ENCODE peak calls at places on chromosomes 12 and 14, in eight cellular contexts. D is HAP-1, H is NCI-H460, C is MG63, Q is EL, U is DMS53, K is ELR, N is hypothalamus. V is an unnamed sample.
A peak's percentile ranks its signal among the peaks of the same experiment; 100 is the strongest.

GRCh38 chr12:16310934-16311333 is 33.4 kb upstream of the SLC15A5 start:
- DNase-seq in D (no peak), H (no peak), C (no peak), Q (no peak), U (no peak), K (no peak), N (no peak), V (no peak)

GRCh38 chr12:2265461-2266167 is 212.8 kb downstream of the CACNA1C start:
- DNase-seq in D (no peak), H (no peak), C (no peak), Q (peak; percentile 89), U (no peak), K (peak; percentile 61), N (no peak), V (peak; percentile 52)

GRCh38 chr14:87869619-87870583 is 123.1 kb downstream of the GALC start:
- DNase-seq in D (no peak), H (no peak), C (peak; percentile 20), Q (peak; percentile 74), U (peak; percentile 46), K (peak; percentile 51), N (no peak), V (no peak)

GRCh38 chr12:116454950-116455447 is 104.2 kb upstream of the MAP1LC3B2 start:
- DNase-seq in D (no peak), H (peak; percentile 20), C (peak; percentile 79), Q (peak; percentile 97), U (no peak), K (peak; percentile 99), N (no peak), V (no peak)

GRCh38 chr12:20382117-20382516 is 13.8 kb downstream of the PDE3A start:
- DNase-seq in D (no peak), H (no peak), C (no peak), Q (no peak), U (no peak), K (no peak), N (no peak), V (no peak)

GRCh38 chr12:5648692-5649338 is 216.9 kb downstream of the NTF3 start:
- DNase-seq in D (no peak), H (peak; percentile 16), C (no peak), Q (peak; percentile 51), U (peak; percentile 91), K (peak; percentile 49), N (no peak), V (no peak)

GRCh38 chr12:124454735-124455134 is 112.7 kb downstream of the NCOR2 start:
- DNase-seq in D (no peak), H (no peak), C (no peak), Q (no peak), U (no peak), K (no peak), N (no peak), V (peak; percentile 55)

GRCh38 chr12:109714141-109714912 is 702 bp downstream of the FAM222A start:
- DNase-seq in D (peak; percentile 82), H (peak; percentile 33), C (peak; percentile 33), Q (peak; percentile 47), U (peak; percentile 95), K (peak; percentile 62), N (peak; percentile 37), V (peak; percentile 83)

GRCh38 chr12:18472304-18472703 is 211.0 kb downstream of the PIK3C2G start:
- DNase-seq in D (no peak), H (no peak), C (no peak), Q (no peak), U (no peak), K (peak; percentile 37), N (no peak), V (no peak)

GRCh38 chr12:70364695-70365397 is 1.2 kb upstream of the KCNMB4 start:
- DNase-seq in D (peak; percentile 27), H (no peak), C (no peak), Q (no peak), U (peak; percentile 48), K (no peak), N (no peak), V (no peak)

GRCh38 chr12:10211975-10212622 is 578 bp upstream of the GABARAPL1 start:
- DNase-seq in D (peak; percentile 95), H (peak; percentile 98), C (peak; percentile 98), Q (peak; percentile 98), U (peak; percentile 100), K (peak; percentile 100), N (peak; percentile 96), V (peak; percentile 99)

GRCh38 chr12:96985515-96986362 is 78.7 kb downstream of the NEDD1 start:
- DNase-seq in D (peak; percentile 29), H (no peak), C (no peak), Q (peak; percentile 12), U (peak; percentile 78), K (peak; percentile 19), N (no peak), V (peak; percentile 76)

GRCh38 chr12:121992059-121992879 is 29.4 kb upstream of the BCL7A start:
- DNase-seq in D (no peak), H (peak; percentile 59), C (peak; percentile 92), Q (peak; percentile 95), U (peak; percentile 85), K (peak; percentile 98), N (peak; percentile 5), V (no peak)

GRCh38 chr14:22412936-22413411 is 176.1 kb downstream of the DAD1 start:
- DNase-seq in D (no peak), H (no peak), C (peak; percentile 13), Q (no peak), U (no peak), K (no peak), N (no peak), V (no peak)

GRCh38 chr12:12999276-12999958 is 648 bp downstream of the HEBP1 start:
- DNase-seq in D (peak; percentile 25), H (no peak), C (peak; percentile 28), Q (peak; percentile 39), U (peak; percentile 39), K (peak; percentile 58), N (no peak), V (no peak)

GRCh38 chr14:85556263-85556662 is 26.3 kb downstream of the FLRT2 start:
- DNase-seq in D (no peak), H (no peak), C (no peak), Q (no peak), U (no peak), K (no peak), N (no peak), V (no peak)

GRCh38 chr14:34053666-34054065 is 102.8 kb upstream of the EGLN3 start:
- DNase-seq in D (no peak), H (no peak), C (peak; percentile 74), Q (peak; percentile 20), U (no peak), K (no peak), N (no peak), V (no peak)

GRCh38 chr14:105525861-105526780 is at the start of gene TMEM121:
- DNase-seq in D (peak; percentile 67), H (no peak), C (peak; percentile 12), Q (no peak), U (peak; percentile 47), K (peak; percentile 14), N (no peak), V (peak; percentile 65)

GRCh38 chr12:128784030-128784770 is 39.6 kb downstream of the SLC15A4 start:
- DNase-seq in D (no peak), H (no peak), C (peak; percentile 39), Q (no peak), U (no peak), K (peak; percentile 43), N (no peak), V (no peak)

GRCh38 chr14:102491366-102491765 is 18.2 kb downstream of the ANKRD9 start:
- DNase-seq in D (no peak), H (no peak), C (no peak), Q (no peak), U (no peak), K (no peak), N (no peak), V (no peak)

GRCh38 chr14:45112886-45113772 is 21.2 kb downstream of the FKBP3 start:
- DNase-seq in D (no peak), H (no peak), C (no peak), Q (peak; percentile 26), U (peak; percentile 92), K (peak; percentile 70), N (no peak), V (no peak)

GRCh38 chr12:61452076-61452475 is 808.1 kb upstream of the USP15 start:
- DNase-seq in D (no peak), H (peak; percentile 8), C (no peak), Q (no peak), U (peak; percentile 40), K (no peak), N (no peak), V (no peak)

GRCh38 chr12:49827351-49828099 is 688 bp downstream of the NCKAP5L start:
- DNase-seq in D (peak; percentile 90), H (peak; percentile 18), C (peak; percentile 64), Q (peak; percentile 83), U (peak; percentile 71), K (peak; percentile 78), N (peak; percentile 54), V (peak; percentile 79)

V was measured in suprapubic skin.